ENCODE peak calls at places on chromosomes 13 and 19, in seven cellular contexts. G, O, P, H, F, K and E are unnamed samples.

GRCh38 chr13:33727356-33728083 is 90.4 kb upstream of the RFC3 start:
- DNase-seq in K (no peak), P (no peak), O (no peak), F (no peak), G (no peak), H (no peak), E (no peak)

GRCh38 chr19:15913384-15913783 is 15.5 kb upstream of the CYP4F2 start:
- DNase-seq in O (no peak), K (no peak), G (no peak), F (no peak), H (no peak), P (no peak), E (no peak)

GRCh38 chr19:16209266-16209665 is 11.6 kb downstream of the AP1M1 start:
- DNase-seq in P (no peak), F (no peak), O (no peak), H (no peak), G (no peak), K (no peak), E (no peak)

GRCh38 chr19:30450101-30450500 is 77.9 kb downstream of the ZNF536 start:
- DNase-seq in K (peak; percentile 49), H (no peak), G (no peak), P (no peak), F (peak; percentile 66), O (peak; percentile 2), E (no peak)

GRCh38 chr19:23286477-23286876 is 36.3 kb upstream of the ZNF724 start:
- DNase-seq in O (no peak), H (no peak), G (no peak), P (no peak), K (no peak), F (no peak), E (no peak)

GRCh38 chr19:44662686-44663085 is 8.6 kb upstream of the CEACAM19 start:
- DNase-seq in F (no peak), P (no peak), O (no peak), G (no peak), H (no peak), K (no peak), E (no peak)

GRCh38 chr19:28393574-28394336 is 819.2 kb downstream of the UQCRFS1 start:
- DNase-seq in K (no peak), H (no peak), F (no peak), O (no peak), G (no peak), P (no peak), E (no peak)

GRCh38 chr19:46251415-46251814 is 21.9 kb downstream of the IGFL1 start:
- DNase-seq in G (no peak), F (no peak), P (no peak), K (no peak), O (no peak), H (no peak), E (no peak)

GRCh38 chr19:5567360-5567970 is at the start of gene TINCR:
- DNase-seq in H (no peak), P (no peak), G (no peak), F (no peak), K (peak; percentile 56), O (peak; percentile 67), E (no peak)

GRCh38 chr13:39684531-39685137 is 29.2 kb downstream of the COG6 start:
- DNase-seq in O (peak; percentile 62), K (peak; percentile 69), P (no peak), F (peak; percentile 5), H (no peak), G (no peak), E (peak; percentile 15)

GRCh38 chr13:62433660-62434059 is 1018.0 kb upstream of the PCDH20 start:
- DNase-seq in F (no peak), G (no peak), K (no peak), P (no peak), H (no peak), O (no peak), E (no peak)

GRCh38 chr19:58556633-58557252 is 1.7 kb downstream of the UBE2M start:
- DNase-seq in H (peak; percentile 40), K (no peak), F (no peak), G (no peak), P (no peak), O (no peak), E (no peak)

GRCh38 chr13:32314968-32315254 is 252 bp downstream of the ZAR1L start:
- DNase-seq in F (peak; percentile 8), G (no peak), P (peak; percentile 47), K (peak; percentile 66), O (peak; percentile 19), H (no peak), E (peak; percentile 43)

GRCh38 chr19:55047951-55048350 is 9.9 kb upstream of the GP6 start:
- DNase-seq in O (no peak), K (no peak), G (no peak), F (no peak), P (no peak), H (no peak), E (no peak)

GRCh38 chr19:47779524-47780214 is 1.2 kb downstream of the SELENOW start:
- DNase-seq in O (peak; percentile 94), H (no peak), F (no peak), P (no peak), G (peak; percentile 84), K (peak; percentile 29), E (no peak)

GRCh38 chr13:47858678-47859050 is 142.4 kb downstream of the SUCLA2 start:
- DNase-seq in F (no peak), G (no peak), P (no peak), K (peak; percentile 13), O (no peak), H (no peak), E (no peak)

GRCh38 chr13:75326173-75327131 is 155.5 kb downstream of the TBC1D4 start:
- DNase-seq in K (peak; percentile 9), P (peak; percentile 37), F (no peak), H (no peak), O (no peak), G (no peak), E (no peak)
- H3K4me3 ChIP-seq in K (no peak overlapping the region), P (peak overlapping the region; percentile 70), F (no peak overlapping the region), H (no peak overlapping the region), O (no peak overlapping the region), G (peak overlapping the region; percentile 28), E (no peak overlapping the region)

DNA sequence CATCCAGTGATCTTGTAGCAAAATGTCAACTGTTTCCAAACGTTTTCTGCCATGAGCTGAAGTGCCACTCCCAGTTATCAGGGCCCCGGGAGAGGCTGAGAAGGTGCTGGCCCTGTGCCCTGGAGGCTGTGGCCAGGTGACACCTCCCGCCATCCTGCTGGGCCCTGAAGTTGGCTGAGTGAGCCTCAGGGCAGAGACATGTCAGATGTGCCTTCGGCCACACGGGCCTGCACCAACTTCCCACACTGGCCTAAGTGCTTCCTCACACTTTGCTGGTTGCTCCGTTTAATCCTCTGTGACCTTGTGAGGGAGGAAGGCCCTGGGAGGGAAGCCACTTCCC is 4.8 kb downstream of the ADPRHL1 start:
- DNase-seq in H (peak; percentile 79), O (peak; percentile 57), F (no peak), G (no peak), K (no peak), P (no peak), E (peak; percentile 22)
- H3K4me3 ChIP-seq in H (peak overlapping the region; percentile 49), O (no peak overlapping the region), F (no peak overlapping the region), G (no peak overlapping the region), K (no peak overlapping the region), P (no peak overlapping the region), E (peak overlapping the region; percentile 92)

DNA sequence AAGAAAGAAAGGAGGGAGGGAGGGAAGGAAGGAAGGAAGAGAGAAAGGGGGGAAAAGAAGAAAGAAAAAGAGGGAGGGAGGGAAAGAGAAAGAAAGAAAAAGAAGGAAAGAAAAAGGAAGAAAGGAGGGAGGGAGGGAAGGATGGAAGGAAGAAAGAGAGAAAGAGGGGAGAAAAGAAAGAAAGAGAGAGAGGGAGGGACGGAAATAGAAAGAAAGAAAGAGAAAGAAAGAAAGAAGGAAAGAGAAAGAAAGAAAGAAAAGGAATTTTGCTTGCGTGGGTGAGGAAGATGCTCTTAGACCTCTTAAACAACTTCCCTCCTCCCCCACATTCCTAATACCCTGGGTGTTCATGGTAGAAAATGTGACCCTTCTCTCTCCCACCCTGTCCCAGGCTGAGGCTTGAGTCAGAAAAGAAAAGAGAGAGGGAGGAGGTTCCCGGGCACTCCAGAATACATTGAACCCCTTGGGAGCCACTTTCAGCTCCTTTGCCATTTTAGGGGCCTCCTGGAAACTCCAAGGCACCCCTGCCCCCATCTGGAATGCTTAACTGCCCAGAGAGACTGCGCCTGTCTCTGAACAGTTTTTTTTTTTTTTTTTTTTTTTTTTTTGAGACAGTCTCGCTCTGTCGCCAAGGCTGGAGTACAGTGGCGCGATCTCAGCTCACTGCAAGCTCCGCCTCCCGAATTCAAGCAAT is 9.2 kb upstream of the KANK3 start:
- DNase-seq in H (no peak), P (no peak), O (no peak), G (no peak), F (no peak), K (no peak), E (no peak)
- H3K4me3 ChIP-seq in H (no peak overlapping the region), P (no peak overlapping the region), O (no peak overlapping the region), G (peak overlapping the region; percentile 55), F (no peak overlapping the region), K (no peak overlapping the region), E (no peak overlapping the region)

GRCh38 chr13:52652980-52653303 is 306 bp downstream of the SUGT1 start:
- DNase-seq in O (no peak), F (no peak), G (no peak), H (no peak), P (no peak), K (no peak), E (no peak)

GRCh38 chr13:52646967-52647366 is 4.7 kb downstream of the HNRNPA1L2 start:
- DNase-seq in P (no peak), H (no peak), G (no peak), O (no peak), F (no peak), K (no peak), E (no peak)

GRCh38 chr13:52650731-52651130 is 1.9 kb upstream of the SUGT1 start:
- DNase-seq in O (no peak), G (no peak), H (no peak), K (no peak), F (no peak), P (no peak), E (no peak)

GRCh38 chr13:52651880-52652169 is 811 bp upstream of the SUGT1 start:
- DNase-seq in H (no peak), G (no peak), O (no peak), F (no peak), K (no peak), P (no peak), E (no peak)

DNA sequence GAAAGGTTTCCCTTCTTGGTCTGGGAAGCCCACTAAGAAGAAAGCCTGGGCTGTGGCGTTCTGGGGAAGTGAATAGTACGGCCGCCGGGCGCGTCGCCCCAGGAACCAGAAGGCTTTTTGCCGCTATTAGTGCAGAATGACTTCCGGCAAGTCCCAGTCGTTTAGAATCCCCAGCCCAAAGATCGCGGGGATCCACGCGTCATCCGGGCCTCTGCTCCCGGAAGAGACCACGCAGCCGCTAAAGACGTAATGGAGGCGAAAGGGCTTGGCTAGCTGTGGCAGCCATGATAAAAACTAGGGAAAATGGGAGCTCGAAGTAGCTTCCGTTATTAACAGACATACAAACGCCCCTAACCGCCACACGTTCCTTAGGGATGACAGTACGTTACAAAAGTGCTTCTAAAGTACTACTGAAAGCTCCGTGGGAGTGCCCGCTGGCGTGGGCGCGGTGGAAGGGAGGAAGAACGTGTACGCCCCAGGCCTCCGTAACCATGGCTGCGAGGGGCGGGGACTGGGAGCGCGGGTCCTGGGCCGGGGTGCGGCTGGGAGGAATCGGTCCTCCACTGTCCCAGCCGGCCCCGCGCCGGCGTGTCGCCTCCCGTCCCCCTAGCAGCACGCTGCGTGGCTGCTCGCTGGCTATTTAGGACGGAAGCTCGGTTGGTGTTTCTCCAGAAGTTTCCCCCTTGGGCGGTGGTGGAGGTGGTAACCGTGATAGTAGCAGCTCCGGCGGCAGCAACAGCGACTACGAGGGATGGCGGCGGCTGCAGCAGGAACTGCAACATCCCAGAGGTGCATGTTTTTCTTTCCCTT is at the start of gene SUGT1:
- DNase-seq in O (peak; percentile 98), H (peak; percentile 98), P (peak; percentile 89), K (peak; percentile 99), F (peak; percentile 95), G (peak; percentile 98), E (peak; percentile 96)
- H3K4me3 ChIP-seq in O (peak within 1 kb of the TSS; percentile 71), H (peak within 1 kb of the TSS; percentile 74), P (peak within 1 kb of the TSS; percentile 93), K (peak within 1 kb of the TSS; percentile 82), F (peak within 1 kb of the TSS; percentile 81), G (peak within 1 kb of the TSS; percentile 86), E (peak within 1 kb of the TSS; percentile 99)